ENCODE peak calls at places on chromosomes 12 and 14, in seven cellular contexts. V is WERI-Rb-1; U is CD8-positive, alpha-beta memory T cell; L is fibroblast of lung; X is adrenal gland; J is CD4-positive, CD25-positive, alpha-beta regulatory T cell; S is cardiac muscle cell. C is an unnamed sample.
A peak's percentile ranks its signal among the peaks of the same experiment; 100 is the strongest.

GRCh38 chr14:44461811-44462210 is 45.3 kb downstream of the FSCB start:
- DNase-seq in L (no peak), J (no peak), X (no peak), V (no peak), U (no peak), S (no peak), C (no peak)

GRCh38 chr14:64040044-64040443 is 187.2 kb downstream of the SYNE2 start:
- DNase-seq in J (no peak), X (no peak), S (no peak), U (no peak), V (no peak), L (peak; percentile 10), C (no peak)

GRCh38 chr12:68306564-68306963 is 25.6 kb downstream of the MDM1 start:
- DNase-seq in U (no peak), S (no peak), J (no peak), V (no peak), L (no peak), X (no peak), C (no peak)

GRCh38 chr14:68694516-68695235 is 98.2 kb downstream of the ZFP36L1 start:
- DNase-seq in X (no peak), U (no peak), L (peak; percentile 73), V (no peak), S (no peak), J (no peak), C (no peak)

GRCh38 chr12:109738209-109738608 is 24.6 kb downstream of the FAM222A start:
- DNase-seq in S (no peak), J (no peak), U (no peak), L (no peak), X (peak; percentile 8), V (peak; percentile 9), C (no peak)

GRCh38 chr14:91654836-91655235 is 77.0 kb downstream of the CATSPERB start:
- DNase-seq in X (no peak), L (no peak), U (no peak), V (no peak), J (no peak), S (no peak), C (no peak)

GRCh38 chr14:89750909-89751502 is 203.5 kb downstream of the EFCAB11 start:
- DNase-seq in X (no peak), L (no peak), V (no peak), J (no peak), S (no peak), U (no peak), C (no peak)

GRCh38 chr12:94020335-94020734 is 128.0 kb upstream of the PLXNC1 start:
- DNase-seq in S (no peak), V (no peak), X (no peak), J (no peak), L (no peak), U (no peak), C (no peak)

GRCh38 chr12:69933115-69933552 is 108.1 kb downstream of the MYRFL start:
- DNase-seq in J (no peak), U (no peak), L (no peak), X (no peak), V (no peak), S (peak; percentile 39), C (no peak)

GRCh38 chr14:94473666-94474410 is 2.2 kb downstream of the SERPINA9 start:
- DNase-seq in U (no peak), S (no peak), J (no peak), X (no peak), V (no peak), L (no peak), C (no peak)

GRCh38 chr12:26861690-26862089 is 28.7 kb upstream of the ITPR2 start:
- DNase-seq in J (no peak), V (no peak), L (no peak), S (no peak), X (no peak), U (no peak), C (no peak)

GRCh38 chr12:32926963-32927362 is 30.4 kb upstream of the PKP2 start:
- DNase-seq in S (no peak), X (no peak), L (no peak), V (no peak), J (no peak), U (no peak), C (no peak)

GRCh38 chr14:103071544-103072251 is 12.3 kb upstream of the LBHD2 start:
- DNase-seq in L (no peak), U (no peak), S (no peak), J (no peak), X (peak; percentile 12), V (no peak), C (no peak)

GRCh38 chr12:107134558-107134957 is 41.2 kb upstream of the CRY1 start:
- DNase-seq in S (no peak), X (no peak), J (peak; percentile 16), L (no peak), U (peak; percentile 46), V (peak; percentile 57), C (no peak)

GRCh38 chr14:73662439-73663056 is 17.8 kb downstream of the DNAL1 start:
- DNase-seq in L (peak; percentile 95), S (no peak), V (peak; percentile 31), J (no peak), U (no peak), X (peak; percentile 61), C (peak; percentile 58)

GRCh38 chr14:94547151-94547680 is 14.0 kb upstream of the SERPINA4 start:
- DNase-seq in S (no peak), V (no peak), X (no peak), U (no peak), L (no peak), J (no peak), C (no peak)

GRCh38 chr12:110670161-110670701 is 18.7 kb downstream of the HVCN1 start:
- DNase-seq in X (no peak), U (no peak), V (no peak), S (no peak), J (no peak), L (no peak), C (no peak)

GRCh38 chr12:110498984-110499706 is 2.8 kb downstream of the VPS29 start:
- DNase-seq in J (no peak), V (no peak), X (no peak), L (peak; percentile 52), U (no peak), S (no peak), C (no peak)

GRCh38 chr14:99177046-99177655 is 94.8 kb downstream of the BCL11B start:
- DNase-seq in X (no peak), U (no peak), S (no peak), L (no peak), J (no peak), V (no peak), C (no peak)

GRCh38 chr14:99176156-99176945 is 95.6 kb downstream of the BCL11B start:
- DNase-seq in U (no peak), J (no peak), V (no peak), S (no peak), X (no peak), L (no peak), C (no peak)

GRCh38 chr14:99179946-99180345 is 92.1 kb downstream of the BCL11B start:
- DNase-seq in S (no peak), J (no peak), U (peak; percentile 36), V (no peak), X (no peak), L (no peak), C (no peak)

GRCh38 chr14:99179506-99179905 is 92.5 kb downstream of the BCL11B start:
- DNase-seq in L (no peak), J (no peak), X (no peak), V (no peak), U (peak; percentile 24), S (no peak), C (no peak)

DNA sequence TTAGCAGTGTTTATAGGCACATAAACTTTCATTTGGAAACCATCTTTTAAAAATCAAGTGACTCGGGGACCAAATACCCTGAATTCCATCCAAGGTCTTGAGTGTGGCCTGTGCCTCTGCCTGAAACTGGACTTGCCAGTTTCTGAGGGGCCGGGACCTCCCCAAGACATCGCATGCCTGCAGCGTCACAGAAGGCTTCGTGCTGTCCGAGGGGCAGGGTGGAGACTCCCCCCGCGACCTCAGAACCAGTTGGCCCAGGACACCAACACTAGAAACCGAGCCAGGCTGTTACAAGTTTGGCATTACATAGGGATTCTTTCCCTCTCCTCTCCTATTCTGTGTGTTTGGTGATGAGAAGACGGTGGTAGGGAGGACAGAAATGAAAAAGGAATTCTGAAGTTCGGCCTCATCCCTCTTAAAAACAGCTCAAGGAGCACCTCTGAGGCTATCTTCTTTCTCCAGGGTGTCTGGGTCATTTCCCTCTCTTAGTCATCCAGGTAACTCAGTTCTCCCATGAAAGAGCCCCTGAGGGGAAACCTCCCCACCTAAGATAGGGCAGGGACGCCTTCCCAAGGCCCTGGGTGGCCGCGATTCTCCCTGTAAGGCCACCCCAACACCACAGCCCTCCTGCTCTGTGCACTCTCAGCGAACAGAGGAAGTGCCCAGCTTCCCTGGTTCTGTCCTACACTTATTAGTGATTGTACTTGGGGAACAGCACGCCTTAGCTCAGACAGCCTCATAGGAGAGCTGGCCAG is 93.9 kb downstream of the BCL11B start:
- DNase-seq in L (no peak), U (no peak), V (no peak), S (no peak), X (no peak), J (no peak), C (no peak)
- H3K36me3 ChIP-seq in L (no peaks in the 10 kb centered on the region), U (peaks cover 20% of the 10 kb centered on the region), V (no peaks in the 10 kb centered on the region), S (no peaks in the 10 kb centered on the region), X (no peaks in the 10 kb centered on the region), J (peaks cover 87% of the 10 kb centered on the region), C (no peaks in the 10 kb centered on the region)

GRCh38 chr14:74825008-74825407 is 50.9 kb downstream of the PROX2 start:
- DNase-seq in V (no peak), X (no peak), U (no peak), S (no peak), J (no peak), L (peak; percentile 56), C (no peak)

GRCh38 chr14:74821267-74821915 is 54.6 kb downstream of the PROX2 start:
- DNase-seq in S (no peak), L (no peak), V (no peak), U (no peak), J (no peak), X (no peak), C (no peak)

GRCh38 chr14:74816124-74816523 is 53.0 kb downstream of the YLPM1 start:
- DNase-seq in J (no peak), V (no peak), X (no peak), U (no peak), L (no peak), S (no peak), C (no peak)

DNA sequence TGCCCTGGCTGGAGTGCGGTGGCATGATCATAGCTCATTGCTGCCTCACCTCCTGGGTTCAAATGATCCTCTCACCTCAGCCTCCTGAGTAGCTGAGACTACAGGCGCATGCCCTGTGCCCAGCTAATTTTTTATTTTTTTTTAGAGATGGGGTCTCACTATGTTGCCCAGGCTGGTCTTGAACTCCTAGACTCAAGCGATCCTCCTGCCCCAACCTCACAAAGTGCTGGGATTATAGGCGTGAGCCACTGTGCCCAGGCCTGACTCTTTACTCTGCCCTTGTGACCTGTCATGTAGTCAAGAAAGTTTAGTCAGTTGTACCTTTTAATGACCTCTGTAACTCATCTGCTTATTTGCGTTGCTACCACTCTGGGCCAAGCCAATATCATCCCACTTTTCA is 55.7 kb downstream of the PROX2 start:
- DNase-seq in V (no peak), L (no peak), U (no peak), J (no peak), X (no peak), S (no peak), C (no peak)
- H3K27ac ChIP-seq in V (no peak overlapping the region), L (no peak overlapping the region), U (no peak overlapping the region), J (no peak overlapping the region), X (no peak overlapping the region), S (no peak overlapping the region), C (no peak overlapping the region)

GRCh38 chr12:132776816-132777568 is 15.4 kb upstream of the ANKLE2 start:
- DNase-seq in U (no peak), L (peak; percentile 42), S (no peak), X (peak; percentile 61), J (no peak), V (no peak), C (no peak)
- H3K36me3 ChIP-seq in U (peaks cover 41% of the 10 kb centered on the region), L (peaks cover 54% of the 10 kb centered on the region), S (peaks cover 57% of the 10 kb centered on the region), X (no peaks in the 10 kb centered on the region), J (peaks cover 58% of the 10 kb centered on the region), V (peaks cover 72% of the 10 kb centered on the region), C (peaks cover 83% of the 10 kb centered on the region)

GRCh38 chr12:47025349-47025748 is 54.1 kb upstream of the PCED1B start:
- DNase-seq in X (no peak), J (no peak), L (no peak), V (no peak), U (no peak), S (no peak), C (no peak)
- H3K27ac ChIP-seq in X (no peak overlapping the region), J (no peak overlapping the region), L (no peak overlapping the region), V (no peak overlapping the region), U (no peak overlapping the region), S (no peak overlapping the region), C (no peak overlapping the region)